ENCODE peak calls at places on chromosomes 2 and 18, in four cellular contexts. C is choroid plexus epithelial cell, J is glutamatergic neuron, Z is endothelial cell. U is an unnamed sample.

GRCh38 chr2:59892398-59892797 is 661.1 kb downstream of the BCL11A start:
- DNase-seq in C (no peak), J (no peak), Z (no peak), U (no peak)

GRCh38 chr2:60958800-60959199 is 58.7 kb upstream of the PEX13 start:
- DNase-seq in C (peak), J (no peak), Z (no peak), U (no peak)

GRCh38 chr2:45975752-45976517 is 321.3 kb upstream of the EPAS1 start:
- DNase-seq in C (no peak), J (no peak), Z (no peak), U (no peak)

GRCh38 chr2:188931361-188931760 is 42.8 kb upstream of the COL3A1 start:
- DNase-seq in C (peak), J (no peak), Z (no peak), U (no peak)

GRCh38 chr2:236915726-236916125 is 170.0 kb upstream of the COPS8 start:
- DNase-seq in C (no peak), J (no peak), Z (no peak), U (no peak)

GRCh38 chr18:13565228-13565627 is 161.1 kb downstream of the FAM210A start:
- DNase-seq in C (no peak), J (no peak), Z (no peak), U (no peak)

GRCh38 chr2:67585400-67585799 is 188.3 kb downstream of the ETAA1 start:
- DNase-seq in C (peak), J (no peak), Z (no peak), U (no peak)

GRCh38 chr2:96907405-96908041 is 37.6 kb upstream of the SEMA4C start:
- DNase-seq in C (peak), J (no peak), Z (no peak), U (no peak)

GRCh38 chr18:46174317-46175039 is 70.3 kb downstream of the HAUS1 start:
- DNase-seq in C (peak), J (peak), Z (peak), U (no peak)

GRCh38 chr2:239498576-239498975 is 97.8 kb upstream of the HDAC4 start:
- DNase-seq in C (no peak), J (no peak), Z (no peak), U (no peak)

GRCh38 chr2:85972355-85972754 is 83.6 kb upstream of the ST3GAL5 start:
- DNase-seq in C (no peak), J (no peak), Z (no peak), U (no peak)

GRCh38 chr2:191878576-191879298 is 31.8 kb upstream of the CAVIN2 start:
- DNase-seq in C (peak), J (no peak), Z (no peak), U (no peak)

GRCh38 chr2:119598576-119598975 is 54.3 kb downstream of the CFAP221 start:
- DNase-seq in C (no peak), J (no peak), Z (no peak), U (no peak)

GRCh38 chr2:134145519-134145918 is 108.4 kb upstream of the MGAT5 start:
- DNase-seq in C (no peak), J (no peak), Z (no peak), U (no peak)

GRCh38 chr2:208134928-208135586 is 5.4 kb upstream of the CRYGC start:
- DNase-seq in C (no peak), J (no peak), Z (no peak), U (no peak)

GRCh38 chr2:42339191-42339912 is 21.7 kb downstream of the COX7A2L start:
- DNase-seq in C (no peak), J (peak), Z (peak), U (no peak)

GRCh38 chr2:180057706-180058412 is 50.8 kb upstream of the CWC22 start:
- DNase-seq in C (no peak), J (no peak), Z (no peak), U (no peak)

GRCh38 chr2:129909648-129910418 is 69.6 kb upstream of the RAB6C start:
- DNase-seq in C (no peak), J (no peak), Z (no peak), U (no peak)

GRCh38 chr2:121644715-121645114 is 4.5 kb downstream of the CLASP1 start:
- DNase-seq in C (no peak), J (no peak), Z (no peak), U (no peak)

GRCh38 chr18:34322365-34323289 is 97.9 kb upstream of the NOL4 start:
- DNase-seq in C (peak), J (peak), Z (peak), U (no peak)

GRCh38 chr18:48889115-48889941 is 61.4 kb downstream of the SMAD7 start:
- DNase-seq in C (peak), J (peak), Z (no peak), U (no peak)

GRCh38 chr2:65373365-65373918 is 59.0 kb downstream of the SPRED2 start:
- DNase-seq in C (no peak), J (no peak), Z (no peak), U (no peak)

GRCh38 chr2:47299555-47299954 is 103.4 kb upstream of the MSH2 start:
- DNase-seq in C (peak), J (no peak), Z (no peak), U (no peak)

DNA sequence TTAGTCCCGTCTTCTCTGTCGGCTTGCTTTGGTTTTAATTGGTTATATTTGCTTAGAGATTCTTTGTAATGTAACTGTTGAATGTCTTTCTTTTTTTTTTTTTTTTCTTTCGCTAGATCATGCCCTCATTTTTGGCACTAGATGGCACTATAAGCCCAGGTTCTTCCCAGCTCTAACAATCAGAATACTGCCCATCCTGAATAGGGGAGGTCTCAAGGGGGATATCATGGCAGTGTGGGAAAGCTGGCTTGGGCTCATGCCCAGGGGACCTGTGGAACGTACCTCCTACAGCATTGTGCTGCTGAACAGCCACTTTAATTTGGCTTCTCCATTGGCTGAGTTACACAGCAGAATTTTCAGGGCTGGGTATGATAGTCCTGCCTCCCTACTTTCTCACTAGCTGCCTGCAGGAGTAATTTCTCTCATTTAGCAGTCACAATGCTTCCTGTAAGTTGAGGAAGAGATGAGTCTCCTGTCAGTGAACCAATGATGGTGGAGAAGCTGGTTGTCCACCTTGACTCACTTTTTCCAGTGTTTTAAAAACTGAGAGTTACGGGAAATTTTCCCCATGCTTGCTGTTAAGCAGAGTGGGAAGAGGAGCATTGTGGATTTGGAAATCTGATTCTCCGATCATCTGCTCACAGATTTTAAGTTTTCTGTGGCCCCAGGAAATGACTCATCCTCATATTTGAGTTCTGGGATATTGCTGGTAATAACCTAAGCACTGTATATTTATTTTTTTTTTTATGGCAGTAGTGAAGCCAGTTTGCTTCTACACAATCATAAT is 47.2 kb downstream of the RAD51AP2 start:
- DNase-seq in C (peak), J (peak), Z (no peak), U (no peak)
- TF ChIP-seq CTCF in C (peak), J (peak), Z (peak), U (peak)

GRCh38 chr2:166932032-166932431 is 43.8 kb downstream of the XIRP2 start:
- DNase-seq in C (peak), J (no peak), Z (no peak), U (no peak)

GRCh38 chr2:166934817-166935216 is 46.5 kb downstream of the XIRP2 start:
- DNase-seq in C (no peak), J (no peak), Z (no peak), U (no peak)
- TF ChIP-seq CTCF in C (no peak), J (no peak), Z (no peak), U (no peak)

GRCh38 chr2:234995332-234996007 is 43.7 kb downstream of the SH3BP4 start:
- DNase-seq in C (no peak), J (no peak), Z (no peak), U (no peak)

GRCh38 chr2:234997389-234997788 is 45.6 kb downstream of the SH3BP4 start:
- DNase-seq in C (no peak), J (no peak), Z (no peak), U (no peak)

GRCh38 chr2:234996041-234996440 is 44.2 kb downstream of the SH3BP4 start:
- DNase-seq in C (peak), J (no peak), Z (no peak), U (no peak)

GRCh38 chr2:234998404-234999211 is 46.8 kb downstream of the SH3BP4 start:
- DNase-seq in C (peak), J (no peak), Z (no peak), U (no peak)

GRCh38 chr2:234996467-234997270 is 44.9 kb downstream of the SH3BP4 start:
- DNase-seq in C (peak), J (no peak), Z (peak), U (no peak)
- TF ChIP-seq CTCF in C (peak), J (no peak), Z (no peak), U (no peak)

GRCh38 chr18:59699061-59699460 is 1.8 kb upstream of the CCBE1 start:
- DNase-seq in C (no peak), J (no peak), Z (no peak), U (no peak)

GRCh38 chr18:59695551-59695950 is 1.7 kb downstream of the CCBE1 start:
- DNase-seq in C (no peak), J (no peak), Z (no peak), U (peak)

GRCh38 chr18:59699750-59700534 is 2.7 kb upstream of the CCBE1 start:
- DNase-seq in C (no peak), J (no peak), Z (no peak), U (no peak)

GRCh38 chr18:59696311-59697235 is 650 bp downstream of the CCBE1 start:
- DNase-seq in C (peak), J (peak), Z (peak), U (no peak)

DNA sequence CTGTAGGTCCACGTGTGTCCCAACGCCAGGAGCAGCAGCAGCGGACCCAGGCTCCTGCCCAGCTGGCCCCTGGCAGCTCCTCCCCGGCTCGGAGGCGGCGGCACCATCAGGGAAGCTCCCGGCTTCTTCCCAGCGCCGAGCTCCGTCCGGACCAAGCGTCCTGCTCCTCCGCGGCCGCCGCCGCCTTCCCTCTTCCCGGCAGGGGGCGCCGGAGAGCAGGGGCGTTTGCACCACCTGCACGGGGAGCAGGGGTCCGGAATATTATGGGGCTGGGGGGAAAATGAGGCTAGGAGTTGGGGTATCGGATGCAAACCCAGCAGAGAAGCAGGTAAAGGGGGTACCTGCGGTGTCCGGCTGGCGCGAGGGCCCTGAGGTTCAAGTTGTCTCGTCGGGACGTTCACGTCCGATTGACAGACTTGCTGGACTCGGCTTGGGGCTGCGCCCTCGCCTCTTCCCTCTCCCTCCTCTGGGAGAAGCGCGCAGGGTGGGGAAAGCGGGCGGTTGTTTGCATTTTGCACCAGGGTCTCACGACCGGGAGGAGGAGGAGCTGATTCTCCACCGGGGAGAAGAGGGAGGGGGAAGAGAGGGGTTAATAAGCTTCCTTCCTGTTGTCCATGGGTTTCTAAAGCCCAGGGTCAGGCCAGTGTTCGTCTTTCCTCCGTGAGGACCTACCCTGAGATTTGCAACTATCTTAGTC is at the start of gene CCBE1:
- DNase-seq in C (peak), J (peak), Z (peak), U (peak)
- TF ChIP-seq CTCF in C (peak), J (peak), Z (peak), U (peak)

GRCh38 chr18:28143725-28144124 is 33.2 kb downstream of the CDH2 start:
- DNase-seq in C (no peak), J (no peak), Z (no peak), U (no peak)
- TF ChIP-seq CTCF in C (no peak), J (no peak), Z (no peak), U (no peak)

GRCh38 chr2:223894009-223894408 is 51.1 kb downstream of the WDFY1 start:
- DNase-seq in C (no peak), J (no peak), Z (no peak), U (no peak)
- TF ChIP-seq CTCF in C (no peak), J (no peak), Z (no peak), U (no peak)

DNA sequence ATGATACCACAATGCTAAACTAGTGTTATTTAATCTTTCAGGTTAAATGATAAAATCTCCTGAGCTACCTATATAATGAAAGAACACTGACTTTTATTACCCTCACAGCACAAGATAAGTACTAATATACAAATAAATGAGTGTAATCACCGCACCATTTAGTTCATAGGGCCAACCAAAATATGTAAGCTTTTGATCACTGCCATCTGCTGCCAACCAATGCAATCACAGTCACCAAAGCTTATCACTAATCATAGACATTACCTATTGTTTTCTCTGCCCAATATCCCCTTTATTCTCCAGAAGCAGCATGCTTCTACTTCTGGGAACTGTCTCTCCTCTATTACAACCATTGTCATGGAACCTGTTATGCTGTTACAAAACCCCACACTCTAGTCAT is 151.6 kb upstream of the LRATD1 start:
- DNase-seq in C (no peak), J (no peak), Z (no peak), U (no peak)
- TF ChIP-seq CTCF in C (no peak), J (no peak), Z (no peak), U (peak)

DNA sequence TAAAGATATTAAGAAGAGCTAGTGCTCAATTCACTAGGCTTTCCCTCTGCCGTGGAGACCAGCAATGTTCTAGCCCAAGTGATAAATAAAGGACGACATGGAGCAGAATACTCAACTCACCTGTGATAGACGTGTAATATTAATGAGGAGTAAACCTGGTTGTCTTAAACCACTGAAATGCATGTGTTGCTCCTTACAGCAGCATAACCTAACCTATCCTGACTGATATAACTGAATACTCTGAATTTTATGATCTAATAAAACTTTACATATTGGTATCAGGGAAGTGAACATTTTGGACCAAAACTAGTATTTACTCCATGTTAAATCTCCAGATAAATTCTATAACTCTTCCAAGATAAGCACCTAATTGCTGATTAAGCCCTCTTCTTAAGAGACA is 531.0 kb downstream of the METTL4 start:
- DNase-seq in C (no peak), J (no peak), Z (no peak), U (no peak)
- TF ChIP-seq CTCF in C (no peak), J (no peak), Z (no peak), U (no peak)

U was measured in D721Med.